ENCODE peak calls at places on chromosome 11, in seven cellular contexts. J, Z, U, R, B, W and Y are unnamed samples.

GRCh38 chr11:132202621-132203020 is 832.2 kb downstream of the NTM start:
- ATAC-seq in U (no peak), J (no peak), W (no peak), B (no peak), R (no peak), Z (no peak), Y (no peak)

GRCh38 chr11:13261600-13262061 is 16.0 kb upstream of the BMAL1 start:
- ATAC-seq in J (peak; percentile 63), Z (peak; percentile 59), B (peak; percentile 83), U (peak; percentile 65), R (peak; percentile 76), W (peak; percentile 93), Y (peak; percentile 90)

GRCh38 chr11:74288161-74288560 is 23.3 kb downstream of the P4HA3 start:
- ATAC-seq in U (peak; percentile 50), J (peak; percentile 83), Z (no peak), R (peak; percentile 46), W (peak; percentile 99), B (peak; percentile 80), Y (peak; percentile 80)

GRCh38 chr11:64090811-64091516 is 55.2 kb downstream of the FLRT1 start:
- ATAC-seq in Z (no peak), R (no peak), U (no peak), W (no peak), J (no peak), B (no peak), Y (no peak)

GRCh38 chr11:17762309-17762974 is 27.9 kb downstream of the KCNC1 start:
- ATAC-seq in W (no peak), B (no peak), J (no peak), Z (no peak), R (no peak), U (no peak), Y (no peak)

GRCh38 chr11:92948116-92948515 is 21.3 kb upstream of the MTNR1B start:
- ATAC-seq in R (no peak), J (no peak), B (no peak), Z (no peak), W (no peak), U (peak; percentile 74), Y (no peak)

GRCh38 chr11:121520243-121521144 is 67.7 kb upstream of the SORL1-AS1 start:
- ATAC-seq in J (peak; percentile 43), Z (no peak), B (no peak), W (peak; percentile 56), U (no peak), R (no peak), Y (peak; percentile 48)

GRCh38 chr11:57490456-57491248 is 24.9 kb downstream of the SLC43A1 start:
- ATAC-seq in B (peak; percentile 56), R (no peak), U (no peak), J (no peak), Z (no peak), W (no peak), Y (no peak)

GRCh38 chr11:122808494-122808893 is 29.8 kb upstream of the CRTAM start:
- ATAC-seq in J (peak; percentile 69), R (no peak), W (peak; percentile 40), Z (peak; percentile 60), U (no peak), B (peak; percentile 51), Y (no peak)

GRCh38 chr11:121540627-121541026 is 87.9 kb upstream of the SORL1-AS1 start:
- ATAC-seq in J (peak; percentile 61), R (no peak), W (no peak), Z (no peak), U (no peak), B (no peak), Y (no peak)

GRCh38 chr11:35223429-35223828 is 84.5 kb downstream of the CD44 start:
- ATAC-seq in U (no peak), J (peak; percentile 42), W (no peak), R (no peak), B (no peak), Z (no peak), Y (peak; percentile 27)

GRCh38 chr11:97237151-97237550 is 847.3 kb downstream of the JRKL start:
- ATAC-seq in B (no peak), U (no peak), Z (no peak), R (no peak), J (no peak), W (no peak), Y (no peak)

GRCh38 chr11:108338750-108339149 is 115.9 kb downstream of the ATM start:
- ATAC-seq in W (no peak), U (no peak), J (no peak), R (no peak), Z (no peak), B (no peak), Y (no peak)

GRCh38 chr11:114317738-114318137 is 21.5 kb downstream of the NNMT start:
- ATAC-seq in U (no peak), B (peak; percentile 59), Z (no peak), J (peak; percentile 44), R (no peak), W (peak; percentile 56), Y (no peak)

GRCh38 chr11:18379201-18379600 is 15.2 kb upstream of the LDHA start:
- ATAC-seq in J (no peak), B (no peak), R (no peak), W (no peak), U (no peak), Z (no peak), Y (no peak)

GRCh38 chr11:33844236-33844635 is 47.6 kb downstream of the LMO2 start:
- ATAC-seq in R (no peak), W (no peak), Z (no peak), B (no peak), U (no peak), J (no peak), Y (no peak)

GRCh38 chr11:3947084-3947483 is 91.6 kb downstream of the STIM1 start:
- ATAC-seq in W (peak; percentile 86), U (peak; percentile 39), J (peak; percentile 57), Z (peak; percentile 74), B (peak; percentile 92), R (peak; percentile 65), Y (peak; percentile 73)

GRCh38 chr11:134560066-134560465 is 148.0 kb upstream of the B3GAT1 start:
- ATAC-seq in R (no peak), W (no peak), B (no peak), Z (no peak), J (no peak), U (no peak), Y (no peak)

GRCh38 chr11:11491589-11491988 is 130.2 kb downstream of the GALNT18 start:
- ATAC-seq in B (peak; percentile 31), R (no peak), W (peak; percentile 47), Z (no peak), U (no peak), J (no peak), Y (no peak)

GRCh38 chr11:129348813-129349212 is 26.8 kb upstream of the BARX2 start:
- ATAC-seq in R (no peak), W (no peak), B (no peak), Z (no peak), J (no peak), U (no peak), Y (no peak)

DNA sequence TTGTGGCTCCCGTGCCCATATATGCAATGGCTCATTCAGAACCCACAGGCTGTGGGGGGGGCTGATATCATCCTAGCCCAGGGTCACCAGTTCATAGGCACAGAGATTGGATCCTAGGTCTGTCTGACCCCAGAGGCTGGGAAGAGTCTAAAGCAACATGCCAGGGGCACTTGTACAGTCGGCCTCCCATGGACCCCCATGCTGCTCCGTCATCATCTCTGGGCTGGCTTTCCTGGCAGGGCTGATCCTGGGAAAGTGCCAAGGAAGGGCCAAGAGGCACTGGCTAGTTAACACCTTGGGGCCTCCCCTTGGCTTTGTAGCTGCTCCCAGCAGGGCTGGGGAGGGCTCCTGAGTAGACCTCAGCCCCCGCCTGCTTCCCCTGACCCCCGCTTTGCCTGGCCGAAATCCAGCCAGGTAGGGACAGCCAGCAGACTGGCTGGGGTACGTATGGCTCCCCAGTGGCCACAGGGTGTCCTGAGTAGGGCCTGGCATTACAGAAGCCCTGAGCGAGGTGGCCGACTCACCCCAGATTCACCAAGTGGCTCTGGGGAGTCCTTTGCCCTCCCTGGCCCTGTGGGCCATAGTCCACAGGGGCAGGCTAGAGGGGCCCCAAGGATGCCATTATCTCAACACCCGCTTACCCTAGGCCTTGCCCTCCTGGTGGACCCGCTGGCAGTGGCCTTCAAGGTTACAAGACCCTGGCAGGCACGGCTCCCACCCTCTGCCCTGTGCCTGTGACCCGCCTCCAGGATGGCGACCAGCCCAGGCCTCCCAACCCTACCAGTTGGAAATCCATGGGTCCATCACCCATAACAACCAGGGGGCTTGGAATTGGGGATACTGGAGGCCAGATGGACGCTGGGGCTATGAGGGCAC is 22.5 kb downstream of the FADS3 start:
- ATAC-seq in R (no peak), J (no peak), U (no peak), Z (no peak), B (no peak), W (no peak), Y (no peak)
- H3K27ac ChIP-seq in R (no peak overlapping the region), J (no peak overlapping the region), U (no peak overlapping the region), Z (no peak overlapping the region), B (no peak overlapping the region), W (no peak overlapping the region), Y (no peak overlapping the region)

DNA sequence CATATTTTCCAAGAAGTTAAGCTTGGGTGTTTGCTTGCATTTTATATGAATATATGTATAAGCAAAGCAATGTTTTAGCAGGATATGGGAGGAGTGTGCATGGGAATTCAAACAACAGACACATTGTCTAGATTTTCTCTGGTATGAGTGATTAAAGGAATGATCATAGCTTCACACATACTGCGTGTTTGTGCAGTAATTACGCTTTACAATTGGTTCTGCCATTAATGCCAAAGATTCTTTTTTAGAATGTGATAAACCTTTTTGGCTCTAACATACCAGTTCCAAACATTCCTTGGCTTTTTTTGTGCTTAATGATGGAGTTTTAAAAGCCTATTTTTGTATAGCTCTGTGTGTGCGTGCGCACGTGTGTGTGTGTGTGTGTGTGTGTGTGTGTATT is 54.0 kb downstream of the CCDC34 start:
- ATAC-seq in W (no peak), Z (no peak), B (no peak), R (no peak), J (no peak), U (no peak), Y (no peak)
- H3K4me3 ChIP-seq in W (no peak overlapping the region), Z (no peak overlapping the region), B (no peak overlapping the region), R (no peak overlapping the region), J (no peak overlapping the region), U (no peak overlapping the region), Y (no peak overlapping the region)

DNA sequence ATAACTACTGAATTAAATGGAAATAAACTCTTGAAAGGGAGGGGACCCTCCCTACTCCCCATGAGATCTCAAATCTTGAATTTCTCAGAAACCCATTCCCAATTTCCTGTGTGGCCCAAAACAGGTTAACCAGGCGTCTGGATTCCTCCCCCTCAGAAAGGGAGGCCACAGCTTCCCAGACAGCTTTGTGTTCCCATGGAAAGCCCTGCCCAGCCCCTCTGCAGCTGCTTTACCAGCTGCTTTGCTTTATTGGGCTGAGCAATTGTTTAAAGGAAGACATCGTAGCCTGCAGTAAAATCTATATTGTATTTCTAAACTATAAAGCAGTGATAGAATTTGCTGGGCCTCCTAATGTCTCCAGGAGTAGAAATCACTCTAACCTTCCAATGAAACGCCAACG is 97.4 kb downstream of the CHST1 start:
- ATAC-seq in R (no peak), W (no peak), B (no peak), Z (no peak), J (no peak), U (no peak), Y (no peak)
- H3K27ac ChIP-seq in R (no peak overlapping the region), W (no peak overlapping the region), B (no peak overlapping the region), Z (no peak overlapping the region), J (no peak overlapping the region), U (no peak overlapping the region), Y (no peak overlapping the region)

DNA sequence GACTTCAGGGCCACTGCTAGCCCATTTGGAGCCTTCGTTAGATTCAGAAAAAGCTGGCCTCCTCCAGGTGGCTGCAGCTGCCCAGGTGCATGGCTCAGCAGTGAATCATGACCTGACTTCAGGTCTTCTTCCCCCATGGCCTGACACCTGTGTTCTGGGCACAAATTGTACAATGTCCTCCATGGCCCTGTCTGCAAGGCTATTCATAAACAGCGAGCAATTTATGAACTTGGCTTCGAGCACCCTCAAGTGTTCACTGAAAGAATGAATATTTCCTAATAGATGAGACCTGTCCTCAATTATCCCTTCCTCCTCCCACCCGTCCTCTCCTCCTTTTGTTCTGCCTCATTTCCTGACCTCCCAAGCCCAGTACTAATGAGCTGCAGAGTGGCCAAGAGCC is 12.2 kb upstream of the VPS37C start:
- ATAC-seq in R (no peak), J (peak; percentile 15), B (no peak), Z (no peak), W (no peak), U (peak; percentile 68), Y (no peak)
- H3K4me3 ChIP-seq in R (no peak overlapping the region), J (no peak overlapping the region), B (no peak overlapping the region), Z (no peak overlapping the region), W (no peak overlapping the region), U (no peak overlapping the region), Y (no peak overlapping the region)